ENCODE peak calls at places on chromosome 22, in six cellular contexts. C is AG08396; I is fibroblast of the aortic adventitia; D is central memory CD4-positive, alpha-beta T cell; E is gastrocnemius medialis; J is left colon. A is an unnamed sample.
A peak's percentile ranks its signal among the peaks of the same experiment; 100 is the strongest.

GRCh38 chr22:17213976-17214375 is 5.3 kb downstream of the ADA2 start:
- DNase-seq in C (no peak), I (peak; percentile 8), D (peak; percentile 28), E (peak; percentile 60), J (no peak), A (no peak)

GRCh38 chr22:37782340-37783168 is 25.2 kb upstream of the GCAT start:
- DNase-seq in C (no peak), I (no peak), D (no peak), E (no peak), J (peak; percentile 63), A (no peak)

GRCh38 chr22:38513063-38513462 is 7.0 kb upstream of the DDX17 start:
- DNase-seq in C (no peak), I (no peak), D (peak; percentile 20), E (no peak), J (no peak), A (no peak)

GRCh38 chr22:35592418-35592967 is 24.6 kb downstream of the MB start:
- DNase-seq in C (no peak), I (no peak), D (no peak), E (no peak), J (no peak), A (no peak)

GRCh38 chr22:39900306-39901227 is at the start of gene GRAP2:
- DNase-seq in C (no peak), I (no peak), D (peak; percentile 87), E (no peak), J (no peak), A (no peak)

GRCh38 chr22:30747493-30747892 is 52.8 kb downstream of the OSBP2 start:
- DNase-seq in C (no peak), I (no peak), D (no peak), E (no peak), J (peak; percentile 64), A (no peak)

GRCh38 chr22:24768537-24769374 is 5.8 kb downstream of the PIWIL3 start:
- DNase-seq in C (peak; percentile 66), I (peak; percentile 72), D (no peak), E (peak; percentile 5), J (peak; percentile 51), A (no peak)

GRCh38 chr22:19637405-19638281 is 76.7 kb upstream of the SEPTIN5 start:
- DNase-seq in C (no peak), I (no peak), D (no peak), E (no peak), J (no peak), A (no peak)

GRCh38 chr22:44206696-44207095 is 26.0 kb downstream of the PARVG start:
- DNase-seq in C (no peak), I (no peak), D (no peak), E (no peak), J (no peak), A (no peak)

A was measured in GOT3.